ENCODE peak calls at places on chromosomes 3 and 15, in ten cellular contexts. One of them, this sample, is unnamed.

GRCh38 chr15:100033140-100033857 is 300.1 kb upstream of the LYSMD4 start:
- DNase-seq in DMS79 treated with DMSO at 0.1 percent for 48 hours: no peak
- DNase-seq in stimulated activated naive CD8-positive, alpha-beta T cell treated with anti-CD3 and anti-CD28 coated beads, Interleukin-15, amount 100 ng/mL, for 72 hours: no peak
- DNase-seq in lung microvascular endothelial cell: no peak
- DNase-seq in activated CD4-positive, alpha-beta memory T cell treated with anti-CD3 and anti-CD28 coated beads, Interleukin-2, amount 10 ng/mL, durations not matched to agents 7 days and 5 days: no peak
- DNase-seq in NCI-H1436 treated with DMSO at 0.1 percent for 48 hours: no peak
- DNase-seq in HTR-8/SVneo: no peak
- DNase-seq in M059J: no peak
- DNase-seq in EL: no peak
- DNase-seq in D341Med: no peak
- DNase-seq in this sample: no peak

GRCh38 chr3:47782538-47783308 is 1.0 kb upstream of the SMARCC1 start:
- DNase-seq in D341Med: no peak
- DNase-seq in lung microvascular endothelial cell: no peak
- DNase-seq in HTR-8/SVneo: no peak
- DNase-seq in DMS79 treated with DMSO at 0.1 percent for 48 hours: no peak
- DNase-seq in activated CD4-positive, alpha-beta memory T cell treated with anti-CD3 and anti-CD28 coated beads, Interleukin-2, amount 10 ng/mL, durations not matched to agents 7 days and 5 days: no peak
- DNase-seq in stimulated activated naive CD8-positive, alpha-beta T cell treated with anti-CD3 and anti-CD28 coated beads, Interleukin-15, amount 100 ng/mL, for 72 hours: no peak
- DNase-seq in EL: no peak
- DNase-seq in M059J: no peak
- DNase-seq in NCI-H1436 treated with DMSO at 0.1 percent for 48 hours: no peak
- DNase-seq in this sample: no peak

GRCh38 chr15:60790641-60791040 is 311.7 kb upstream of the ICE2 start:
- DNase-seq in HTR-8/SVneo: no peak
- DNase-seq in activated CD4-positive, alpha-beta memory T cell treated with anti-CD3 and anti-CD28 coated beads, Interleukin-2, amount 10 ng/mL, durations not matched to agents 7 days and 5 days: no peak
- DNase-seq in DMS79 treated with DMSO at 0.1 percent for 48 hours: no peak
- DNase-seq in lung microvascular endothelial cell: no peak
- DNase-seq in NCI-H1436 treated with DMSO at 0.1 percent for 48 hours: no peak
- DNase-seq in stimulated activated naive CD8-positive, alpha-beta T cell treated with anti-CD3 and anti-CD28 coated beads, Interleukin-15, amount 100 ng/mL, for 72 hours: no peak
- DNase-seq in M059J: no peak
- DNase-seq in D341Med: no peak
- DNase-seq in EL: no peak
- DNase-seq in this sample: no peak

GRCh38 chr3:11948331-11948730 is 55.9 kb upstream of the SYN2 start:
- DNase-seq in EL: no peak
- DNase-seq in M059J: no peak
- DNase-seq in stimulated activated naive CD8-positive, alpha-beta T cell treated with anti-CD3 and anti-CD28 coated beads, Interleukin-15, amount 100 ng/mL, for 72 hours: no peak
- DNase-seq in D341Med: no peak
- DNase-seq in lung microvascular endothelial cell: no peak
- DNase-seq in DMS79 treated with DMSO at 0.1 percent for 48 hours: no peak
- DNase-seq in NCI-H1436 treated with DMSO at 0.1 percent for 48 hours: no peak
- DNase-seq in activated CD4-positive, alpha-beta memory T cell treated with anti-CD3 and anti-CD28 coated beads, Interleukin-2, amount 10 ng/mL, durations not matched to agents 7 days and 5 days: no peak
- DNase-seq in HTR-8/SVneo: no peak
- DNase-seq in this sample: no peak

GRCh38 chr3:67198374-67198773 is 200.3 kb downstream of the KBTBD8 start:
- DNase-seq in stimulated activated naive CD8-positive, alpha-beta T cell treated with anti-CD3 and anti-CD28 coated beads, Interleukin-15, amount 100 ng/mL, for 72 hours: no peak
- DNase-seq in lung microvascular endothelial cell: no peak
- DNase-seq in EL: no peak
- DNase-seq in M059J: no peak
- DNase-seq in NCI-H1436 treated with DMSO at 0.1 percent for 48 hours: no peak
- DNase-seq in activated CD4-positive, alpha-beta memory T cell treated with anti-CD3 and anti-CD28 coated beads, Interleukin-2, amount 10 ng/mL, durations not matched to agents 7 days and 5 days: no peak
- DNase-seq in DMS79 treated with DMSO at 0.1 percent for 48 hours: no peak
- DNase-seq in D341Med: no peak
- DNase-seq in HTR-8/SVneo: no peak
- DNase-seq in this sample: no peak

GRCh38 chr15:69298697-69299441 is at the start of gene PAQR5:
- DNase-seq in stimulated activated naive CD8-positive, alpha-beta T cell treated with anti-CD3 and anti-CD28 coated beads, Interleukin-15, amount 100 ng/mL, for 72 hours: no peak
- DNase-seq in DMS79 treated with DMSO at 0.1 percent for 48 hours: peak
- DNase-seq in lung microvascular endothelial cell: no peak
- DNase-seq in HTR-8/SVneo: peak
- DNase-seq in EL: peak
- DNase-seq in D341Med: peak
- DNase-seq in activated CD4-positive, alpha-beta memory T cell treated with anti-CD3 and anti-CD28 coated beads, Interleukin-2, amount 10 ng/mL, durations not matched to agents 7 days and 5 days: no peak
- DNase-seq in M059J: no peak
- DNase-seq in NCI-H1436 treated with DMSO at 0.1 percent for 48 hours: no peak
- DNase-seq in this sample: no peak

GRCh38 chr15:66865622-66866611 is 163.9 kb downstream of the SMAD6 start:
- DNase-seq in DMS79 treated with DMSO at 0.1 percent for 48 hours: no peak
- DNase-seq in M059J: no peak
- DNase-seq in EL: no peak
- DNase-seq in stimulated activated naive CD8-positive, alpha-beta T cell treated with anti-CD3 and anti-CD28 coated beads, Interleukin-15, amount 100 ng/mL, for 72 hours: no peak
- DNase-seq in lung microvascular endothelial cell: no peak
- DNase-seq in HTR-8/SVneo: no peak
- DNase-seq in D341Med: peak
- DNase-seq in NCI-H1436 treated with DMSO at 0.1 percent for 48 hours: no peak
- DNase-seq in activated CD4-positive, alpha-beta memory T cell treated with anti-CD3 and anti-CD28 coated beads, Interleukin-2, amount 10 ng/mL, durations not matched to agents 7 days and 5 days: peak
- DNase-seq in this sample: no peak

GRCh38 chr3:69116897-69117296 is 5.5 kb downstream of the LMOD3 start:
- DNase-seq in activated CD4-positive, alpha-beta memory T cell treated with anti-CD3 and anti-CD28 coated beads, Interleukin-2, amount 10 ng/mL, durations not matched to agents 7 days and 5 days: no peak
- DNase-seq in D341Med: no peak
- DNase-seq in stimulated activated naive CD8-positive, alpha-beta T cell treated with anti-CD3 and anti-CD28 coated beads, Interleukin-15, amount 100 ng/mL, for 72 hours: no peak
- DNase-seq in HTR-8/SVneo: no peak
- DNase-seq in EL: no peak
- DNase-seq in lung microvascular endothelial cell: no peak
- DNase-seq in NCI-H1436 treated with DMSO at 0.1 percent for 48 hours: no peak
- DNase-seq in DMS79 treated with DMSO at 0.1 percent for 48 hours: peak
- DNase-seq in M059J: no peak
- DNase-seq in this sample: no peak

GRCh38 chr3:16136042-16136441 is 38.4 kb upstream of the GALNT15 start:
- DNase-seq in D341Med: no peak
- DNase-seq in DMS79 treated with DMSO at 0.1 percent for 48 hours: no peak
- DNase-seq in M059J: no peak
- DNase-seq in EL: peak
- DNase-seq in stimulated activated naive CD8-positive, alpha-beta T cell treated with anti-CD3 and anti-CD28 coated beads, Interleukin-15, amount 100 ng/mL, for 72 hours: no peak
- DNase-seq in NCI-H1436 treated with DMSO at 0.1 percent for 48 hours: no peak
- DNase-seq in activated CD4-positive, alpha-beta memory T cell treated with anti-CD3 and anti-CD28 coated beads, Interleukin-2, amount 10 ng/mL, durations not matched to agents 7 days and 5 days: no peak
- DNase-seq in lung microvascular endothelial cell: no peak
- DNase-seq in HTR-8/SVneo: no peak
- DNase-seq in this sample: no peak

GRCh38 chr3:138426211-138426610 is 8.2 kb upstream of the ESYT3 start:
- DNase-seq in M059J: peak
- DNase-seq in D341Med: no peak
- DNase-seq in NCI-H1436 treated with DMSO at 0.1 percent for 48 hours: no peak
- DNase-seq in EL: peak
- DNase-seq in DMS79 treated with DMSO at 0.1 percent for 48 hours: peak
- DNase-seq in stimulated activated naive CD8-positive, alpha-beta T cell treated with anti-CD3 and anti-CD28 coated beads, Interleukin-15, amount 100 ng/mL, for 72 hours: no peak
- DNase-seq in lung microvascular endothelial cell: no peak
- DNase-seq in activated CD4-positive, alpha-beta memory T cell treated with anti-CD3 and anti-CD28 coated beads, Interleukin-2, amount 10 ng/mL, durations not matched to agents 7 days and 5 days: no peak
- DNase-seq in HTR-8/SVneo: no peak
- DNase-seq in this sample: no peak

GRCh38 chr3:152836269-152836668 is 1.3 kb downstream of the P2RY1 start:
- DNase-seq in stimulated activated naive CD8-positive, alpha-beta T cell treated with anti-CD3 and anti-CD28 coated beads, Interleukin-15, amount 100 ng/mL, for 72 hours: no peak
- DNase-seq in lung microvascular endothelial cell: no peak
- DNase-seq in activated CD4-positive, alpha-beta memory T cell treated with anti-CD3 and anti-CD28 coated beads, Interleukin-2, amount 10 ng/mL, durations not matched to agents 7 days and 5 days: no peak
- DNase-seq in HTR-8/SVneo: no peak
- DNase-seq in NCI-H1436 treated with DMSO at 0.1 percent for 48 hours: no peak
- DNase-seq in EL: no peak
- DNase-seq in M059J: no peak
- DNase-seq in DMS79 treated with DMSO at 0.1 percent for 48 hours: no peak
- DNase-seq in D341Med: no peak
- DNase-seq in this sample: no peak

This sample was measured in AML-193.